ENCODE peak calls at places on chromosomes 1 and 21, in five cellular contexts. One of them, this sample, is unnamed.

GRCh38 chr1:30952098-30952497 is 43.5 kb upstream of the SDC3 start:
- DNase-seq in Right ventricle myocardium superior: no peak
- DNase-seq in H4: no peak
- DNase-seq in NCI-H526: no peak
- DNase-seq in activated CD8-positive, alpha-beta memory T cell treated with anti-CD3 and anti-CD28 coated beads for 48 hours: no peak
- DNase-seq in this sample: peak; percentile 93

GRCh38 chr1:153072806-153073726 is 1.7 kb upstream of the SPRR2B start:
- DNase-seq in H4: no peak
- DNase-seq in NCI-H526: no peak
- DNase-seq in activated CD8-positive, alpha-beta memory T cell treated with anti-CD3 and anti-CD28 coated beads for 48 hours: no peak
- DNase-seq in Right ventricle myocardium superior: no peak
- DNase-seq in this sample: no peak

GRCh38 chr1:48869116-48869893 is 92.6 kb upstream of the BEND5 start:
- DNase-seq in activated CD8-positive, alpha-beta memory T cell treated with anti-CD3 and anti-CD28 coated beads for 48 hours: no peak
- DNase-seq in NCI-H526: peak; percentile 14
- DNase-seq in Right ventricle myocardium superior: no peak
- DNase-seq in H4: no peak
- DNase-seq in this sample: no peak

GRCh38 chr21:35635261-35635660 is 425.1 kb downstream of the SETD4 start:
- DNase-seq in H4: no peak
- DNase-seq in NCI-H526: no peak
- DNase-seq in Right ventricle myocardium superior: no peak
- DNase-seq in activated CD8-positive, alpha-beta memory T cell treated with anti-CD3 and anti-CD28 coated beads for 48 hours: no peak
- DNase-seq in this sample: no peak

GRCh38 chr1:40032240-40032891 is 8.2 kb upstream of the CAP1 start:
- DNase-seq in NCI-H526: peak; percentile 79
- DNase-seq in H4: peak; percentile 64
- DNase-seq in Right ventricle myocardium superior: no peak
- DNase-seq in activated CD8-positive, alpha-beta memory T cell treated with anti-CD3 and anti-CD28 coated beads for 48 hours: no peak
- DNase-seq in this sample: peak; percentile 64

GRCh38 chr1:3319874-3320245 is 134.6 kb upstream of the ARHGEF16 start:
- DNase-seq in H4: peak; percentile 89
- DNase-seq in activated CD8-positive, alpha-beta memory T cell treated with anti-CD3 and anti-CD28 coated beads for 48 hours: no peak
- DNase-seq in Right ventricle myocardium superior: no peak
- DNase-seq in NCI-H526: peak; percentile 77
- DNase-seq in this sample: peak; percentile 23

GRCh38 chr1:70528591-70529333 is 117.7 kb downstream of the CTH start:
- DNase-seq in activated CD8-positive, alpha-beta memory T cell treated with anti-CD3 and anti-CD28 coated beads for 48 hours: no peak
- DNase-seq in H4: peak; percentile 58
- DNase-seq in Right ventricle myocardium superior: no peak
- DNase-seq in NCI-H526: peak; percentile 66
- DNase-seq in this sample: peak; percentile 36

GRCh38 chr1:3928622-3929021 is 28.6 kb upstream of the C1orf174 start:
- DNase-seq in NCI-H526: no peak
- DNase-seq in activated CD8-positive, alpha-beta memory T cell treated with anti-CD3 and anti-CD28 coated beads for 48 hours: no peak
- DNase-seq in Right ventricle myocardium superior: no peak
- DNase-seq in H4: no peak
- DNase-seq in this sample: no peak

GRCh38 chr1:12447301-12447700 is 170.7 kb downstream of the DHRS3 start:
- DNase-seq in H4: peak; percentile 39
- DNase-seq in NCI-H526: no peak
- DNase-seq in Right ventricle myocardium superior: no peak
- DNase-seq in activated CD8-positive, alpha-beta memory T cell treated with anti-CD3 and anti-CD28 coated beads for 48 hours: no peak
- DNase-seq in this sample: no peak

GRCh38 chr1:155316922-155317321 is 3.8 kb upstream of the RUSC1 start:
- DNase-seq in H4: no peak
- DNase-seq in Right ventricle myocardium superior: no peak
- DNase-seq in NCI-H526: no peak
- DNase-seq in activated CD8-positive, alpha-beta memory T cell treated with anti-CD3 and anti-CD28 coated beads for 48 hours: no peak
- DNase-seq in this sample: no peak

GRCh38 chr21:18608226-18608625 is 204.6 kb upstream of the TMPRSS15 start:
- DNase-seq in NCI-H526: no peak
- DNase-seq in activated CD8-positive, alpha-beta memory T cell treated with anti-CD3 and anti-CD28 coated beads for 48 hours: no peak
- DNase-seq in Right ventricle myocardium superior: no peak
- DNase-seq in H4: no peak
- DNase-seq in this sample: no peak

GRCh38 chr1:66685670-66686069 is 66.6 kb upstream of the DYNLT5 start:
- DNase-seq in H4: no peak
- DNase-seq in Right ventricle myocardium superior: no peak
- DNase-seq in activated CD8-positive, alpha-beta memory T cell treated with anti-CD3 and anti-CD28 coated beads for 48 hours: no peak
- DNase-seq in NCI-H526: no peak
- DNase-seq in this sample: no peak

GRCh38 chr1:7070389-7071029 is 285.3 kb downstream of the CAMTA1 start:
- DNase-seq in activated CD8-positive, alpha-beta memory T cell treated with anti-CD3 and anti-CD28 coated beads for 48 hours: peak; percentile 3
- DNase-seq in H4: peak; percentile 53
- DNase-seq in NCI-H526: peak; percentile 78
- DNase-seq in Right ventricle myocardium superior: peak; percentile 52
- DNase-seq in this sample: peak; percentile 48

GRCh38 chr1:214514032-214514818 is 37.2 kb downstream of the PTPN14 start:
- DNase-seq in H4: peak; percentile 42
- DNase-seq in NCI-H526: no peak
- DNase-seq in activated CD8-positive, alpha-beta memory T cell treated with anti-CD3 and anti-CD28 coated beads for 48 hours: no peak
- DNase-seq in Right ventricle myocardium superior: no peak
- DNase-seq in this sample: peak; percentile 10